ENCODE peak calls at places on chromosome 12, in eight cellular contexts. One of them, this sample, is unnamed.
A peak's percentile ranks its signal among the peaks of the same experiment; 100 is the strongest.

GRCh38 chr12:115584156-115584555 is 693.3 kb downstream of the MED13L start:
- DNase-seq in progenitor cell of endocrine pancreas: no peak
- DNase-seq in ELR: no peak
- DNase-seq in NCI-H748 treated with DMSO at 0.1 percent for 48 hours: no peak
- DNase-seq in COR-L47: no peak
- DNase-seq in epithelial cell of esophagus: peak; percentile 37
- DNase-seq in PC-9: no peak
- DNase-seq in stimulated activated CD4-positive, alpha-beta T cell treated with anti-CD3 and anti-CD28 coated beads, Interleukin-1b, Interleukin-23, amount 100 ng/mL, for 1 hour: no peak
- DNase-seq in this sample: no peak

GRCh38 chr12:131138638-131139362 is 185.1 kb downstream of the ADGRD1 start:
- DNase-seq in stimulated activated CD4-positive, alpha-beta T cell treated with anti-CD3 and anti-CD28 coated beads, Interleukin-1b, Interleukin-23, amount 100 ng/mL, for 1 hour: no peak
- DNase-seq in ELR: no peak
- DNase-seq in NCI-H748 treated with DMSO at 0.1 percent for 48 hours: no peak
- DNase-seq in epithelial cell of esophagus: no peak
- DNase-seq in progenitor cell of endocrine pancreas: no peak
- DNase-seq in PC-9: no peak
- DNase-seq in COR-L47: no peak
- DNase-seq in this sample: no peak

GRCh38 chr12:1422604-1423315 is 171.6 kb downstream of the FBXL14 start:
- DNase-seq in epithelial cell of esophagus: no peak
- DNase-seq in PC-9: no peak
- DNase-seq in ELR: no peak
- DNase-seq in progenitor cell of endocrine pancreas: no peak
- DNase-seq in COR-L47: no peak
- DNase-seq in NCI-H748 treated with DMSO at 0.1 percent for 48 hours: no peak
- DNase-seq in stimulated activated CD4-positive, alpha-beta T cell treated with anti-CD3 and anti-CD28 coated beads, Interleukin-1b, Interleukin-23, amount 100 ng/mL, for 1 hour: no peak
- DNase-seq in this sample: no peak

GRCh38 chr12:114397978-114398881 is 7.7 kb downstream of the TBX5 start:
- DNase-seq in ELR: no peak
- DNase-seq in epithelial cell of esophagus: no peak
- DNase-seq in progenitor cell of endocrine pancreas: no peak
- DNase-seq in stimulated activated CD4-positive, alpha-beta T cell treated with anti-CD3 and anti-CD28 coated beads, Interleukin-1b, Interleukin-23, amount 100 ng/mL, for 1 hour: no peak
- DNase-seq in PC-9: no peak
- DNase-seq in NCI-H748 treated with DMSO at 0.1 percent for 48 hours: no peak
- DNase-seq in COR-L47: no peak
- DNase-seq in this sample: no peak

GRCh38 chr12:106582661-106583577 is at the start of gene RFX4:
- DNase-seq in stimulated activated CD4-positive, alpha-beta T cell treated with anti-CD3 and anti-CD28 coated beads, Interleukin-1b, Interleukin-23, amount 100 ng/mL, for 1 hour: no peak
- DNase-seq in progenitor cell of endocrine pancreas: no peak
- DNase-seq in NCI-H748 treated with DMSO at 0.1 percent for 48 hours: peak; percentile 76
- DNase-seq in ELR: peak; percentile 13
- DNase-seq in epithelial cell of esophagus: no peak
- DNase-seq in COR-L47: peak; percentile 35
- DNase-seq in PC-9: no peak
- DNase-seq in this sample: no peak

GRCh38 chr12:76272292-76272691 is 75.9 kb downstream of the BBS10 start:
- DNase-seq in NCI-H748 treated with DMSO at 0.1 percent for 48 hours: no peak
- DNase-seq in PC-9: no peak
- DNase-seq in epithelial cell of esophagus: no peak
- DNase-seq in progenitor cell of endocrine pancreas: no peak
- DNase-seq in COR-L47: no peak
- DNase-seq in ELR: no peak
- DNase-seq in stimulated activated CD4-positive, alpha-beta T cell treated with anti-CD3 and anti-CD28 coated beads, Interleukin-1b, Interleukin-23, amount 100 ng/mL, for 1 hour: no peak
- DNase-seq in this sample: no peak

GRCh38 chr12:132314516-132315233 is 14.7 kb downstream of the GALNT9 start:
- DNase-seq in stimulated activated CD4-positive, alpha-beta T cell treated with anti-CD3 and anti-CD28 coated beads, Interleukin-1b, Interleukin-23, amount 100 ng/mL, for 1 hour: no peak
- DNase-seq in progenitor cell of endocrine pancreas: no peak
- DNase-seq in ELR: no peak
- DNase-seq in PC-9: no peak
- DNase-seq in NCI-H748 treated with DMSO at 0.1 percent for 48 hours: no peak
- DNase-seq in epithelial cell of esophagus: no peak
- DNase-seq in COR-L47: no peak
- DNase-seq in this sample: no peak

GRCh38 chr12:27635349-27635972 is 60.8 kb upstream of the REP15 start:
- DNase-seq in epithelial cell of esophagus: peak; percentile 70
- DNase-seq in stimulated activated CD4-positive, alpha-beta T cell treated with anti-CD3 and anti-CD28 coated beads, Interleukin-1b, Interleukin-23, amount 100 ng/mL, for 1 hour: no peak
- DNase-seq in progenitor cell of endocrine pancreas: no peak
- DNase-seq in COR-L47: no peak
- DNase-seq in NCI-H748 treated with DMSO at 0.1 percent for 48 hours: peak; percentile 0
- DNase-seq in ELR: peak; percentile 79
- DNase-seq in PC-9: peak; percentile 59
- DNase-seq in this sample: no peak

GRCh38 chr12:105843989-105844768 is 294.6 kb downstream of the NUAK1 start:
- DNase-seq in epithelial cell of esophagus: no peak
- DNase-seq in PC-9: no peak
- DNase-seq in progenitor cell of endocrine pancreas: no peak
- DNase-seq in COR-L47: no peak
- DNase-seq in NCI-H748 treated with DMSO at 0.1 percent for 48 hours: no peak
- DNase-seq in ELR: no peak
- DNase-seq in stimulated activated CD4-positive, alpha-beta T cell treated with anti-CD3 and anti-CD28 coated beads, Interleukin-1b, Interleukin-23, amount 100 ng/mL, for 1 hour: no peak
- DNase-seq in this sample: no peak

GRCh38 chr12:121467638-121468403 is 67.9 kb downstream of the RNF34 start:
- DNase-seq in PC-9: no peak
- DNase-seq in NCI-H748 treated with DMSO at 0.1 percent for 48 hours: no peak
- DNase-seq in COR-L47: no peak
- DNase-seq in stimulated activated CD4-positive, alpha-beta T cell treated with anti-CD3 and anti-CD28 coated beads, Interleukin-1b, Interleukin-23, amount 100 ng/mL, for 1 hour: no peak
- DNase-seq in epithelial cell of esophagus: no peak
- DNase-seq in progenitor cell of endocrine pancreas: peak; percentile 32
- DNase-seq in ELR: peak; percentile 37
- DNase-seq in this sample: peak; percentile 18

GRCh38 chr12:101804409-101804808 is 26.4 kb downstream of the GNPTAB start:
- DNase-seq in PC-9: no peak
- DNase-seq in progenitor cell of endocrine pancreas: no peak
- DNase-seq in epithelial cell of esophagus: no peak
- DNase-seq in NCI-H748 treated with DMSO at 0.1 percent for 48 hours: no peak
- DNase-seq in ELR: no peak
- DNase-seq in COR-L47: no peak
- DNase-seq in stimulated activated CD4-positive, alpha-beta T cell treated with anti-CD3 and anti-CD28 coated beads, Interleukin-1b, Interleukin-23, amount 100 ng/mL, for 1 hour: no peak
- DNase-seq in this sample: no peak

GRCh38 chr12:241266-241665 is 21.4 kb downstream of the SLC6A13 start:
- DNase-seq in ELR: no peak
- DNase-seq in NCI-H748 treated with DMSO at 0.1 percent for 48 hours: no peak
- DNase-seq in PC-9: no peak
- DNase-seq in progenitor cell of endocrine pancreas: no peak
- DNase-seq in epithelial cell of esophagus: no peak
- DNase-seq in stimulated activated CD4-positive, alpha-beta T cell treated with anti-CD3 and anti-CD28 coated beads, Interleukin-1b, Interleukin-23, amount 100 ng/mL, for 1 hour: no peak
- DNase-seq in COR-L47: no peak
- DNase-seq in this sample: no peak

GRCh38 chr12:8508224-8508623 is 5.1 kb upstream of the CLEC4D start:
- DNase-seq in progenitor cell of endocrine pancreas: no peak
- DNase-seq in ELR: no peak
- DNase-seq in epithelial cell of esophagus: no peak
- DNase-seq in stimulated activated CD4-positive, alpha-beta T cell treated with anti-CD3 and anti-CD28 coated beads, Interleukin-1b, Interleukin-23, amount 100 ng/mL, for 1 hour: no peak
- DNase-seq in COR-L47: no peak
- DNase-seq in PC-9: no peak
- DNase-seq in NCI-H748 treated with DMSO at 0.1 percent for 48 hours: no peak
- DNase-seq in this sample: no peak

GRCh38 chr12:124298685-124299410 is 4.0 kb downstream of the RFLNA start:
- DNase-seq in NCI-H748 treated with DMSO at 0.1 percent for 48 hours: no peak
- DNase-seq in epithelial cell of esophagus: no peak
- DNase-seq in progenitor cell of endocrine pancreas: no peak
- DNase-seq in COR-L47: no peak
- DNase-seq in stimulated activated CD4-positive, alpha-beta T cell treated with anti-CD3 and anti-CD28 coated beads, Interleukin-1b, Interleukin-23, amount 100 ng/mL, for 1 hour: no peak
- DNase-seq in ELR: no peak
- DNase-seq in PC-9: no peak
- DNase-seq in this sample: no peak

GRCh38 chr12:79689041-79689476 is 1.7 kb downstream of the PAWR start:
- DNase-seq in PC-9: no peak
- DNase-seq in progenitor cell of endocrine pancreas: no peak
- DNase-seq in ELR: peak; percentile 28
- DNase-seq in COR-L47: no peak
- DNase-seq in stimulated activated CD4-positive, alpha-beta T cell treated with anti-CD3 and anti-CD28 coated beads, Interleukin-1b, Interleukin-23, amount 100 ng/mL, for 1 hour: no peak
- DNase-seq in NCI-H748 treated with DMSO at 0.1 percent for 48 hours: peak; percentile 41
- DNase-seq in epithelial cell of esophagus: no peak
- DNase-seq in this sample: no peak

GRCh38 chr12:108332791-108333382 is 6.2 kb downstream of the CMKLR1 start:
- DNase-seq in epithelial cell of esophagus: no peak
- DNase-seq in ELR: peak; percentile 27
- DNase-seq in progenitor cell of endocrine pancreas: no peak
- DNase-seq in COR-L47: no peak
- DNase-seq in stimulated activated CD4-positive, alpha-beta T cell treated with anti-CD3 and anti-CD28 coated beads, Interleukin-1b, Interleukin-23, amount 100 ng/mL, for 1 hour: no peak
- DNase-seq in PC-9: no peak
- DNase-seq in NCI-H748 treated with DMSO at 0.1 percent for 48 hours: no peak
- DNase-seq in this sample: peak; percentile 53

GRCh38 chr12:47734725-47735480 is 9.6 kb upstream of the ENDOU start:
- DNase-seq in epithelial cell of esophagus: no peak
- DNase-seq in PC-9: no peak
- DNase-seq in ELR: no peak
- DNase-seq in progenitor cell of endocrine pancreas: no peak
- DNase-seq in stimulated activated CD4-positive, alpha-beta T cell treated with anti-CD3 and anti-CD28 coated beads, Interleukin-1b, Interleukin-23, amount 100 ng/mL, for 1 hour: no peak
- DNase-seq in COR-L47: no peak
- DNase-seq in NCI-H748 treated with DMSO at 0.1 percent for 48 hours: no peak
- DNase-seq in this sample: no peak

GRCh38 chr12:54428050-54429013 is 9.3 kb upstream of the ITGA5 start:
- DNase-seq in stimulated activated CD4-positive, alpha-beta T cell treated with anti-CD3 and anti-CD28 coated beads, Interleukin-1b, Interleukin-23, amount 100 ng/mL, for 1 hour: no peak
- DNase-seq in PC-9: no peak
- DNase-seq in ELR: peak; percentile 96
- DNase-seq in NCI-H748 treated with DMSO at 0.1 percent for 48 hours: no peak
- DNase-seq in progenitor cell of endocrine pancreas: no peak
- DNase-seq in epithelial cell of esophagus: peak; percentile 51
- DNase-seq in COR-L47: no peak
- DNase-seq in this sample: no peak

GRCh38 chr12:98618952-98619351 is 25.5 kb downstream of the SLC25A3 start:
- DNase-seq in epithelial cell of esophagus: peak; percentile 19
- DNase-seq in ELR: no peak
- DNase-seq in PC-9: no peak
- DNase-seq in stimulated activated CD4-positive, alpha-beta T cell treated with anti-CD3 and anti-CD28 coated beads, Interleukin-1b, Interleukin-23, amount 100 ng/mL, for 1 hour: no peak
- DNase-seq in progenitor cell of endocrine pancreas: no peak
- DNase-seq in NCI-H748 treated with DMSO at 0.1 percent for 48 hours: no peak
- DNase-seq in COR-L47: no peak
- DNase-seq in this sample: peak; percentile 20

GRCh38 chr12:31315779-31316465 is 10.0 kb downstream of the SINHCAF start:
- DNase-seq in PC-9: no peak
- DNase-seq in COR-L47: no peak
- DNase-seq in stimulated activated CD4-positive, alpha-beta T cell treated with anti-CD3 and anti-CD28 coated beads, Interleukin-1b, Interleukin-23, amount 100 ng/mL, for 1 hour: no peak
- DNase-seq in NCI-H748 treated with DMSO at 0.1 percent for 48 hours: no peak
- DNase-seq in ELR: no peak
- DNase-seq in epithelial cell of esophagus: no peak
- DNase-seq in progenitor cell of endocrine pancreas: no peak
- DNase-seq in this sample: peak; percentile 14

GRCh38 chr12:12336049-12336411 is 14.0 kb downstream of the MANSC1 start:
- DNase-seq in progenitor cell of endocrine pancreas: no peak
- DNase-seq in epithelial cell of esophagus: peak; percentile 78
- DNase-seq in stimulated activated CD4-positive, alpha-beta T cell treated with anti-CD3 and anti-CD28 coated beads, Interleukin-1b, Interleukin-23, amount 100 ng/mL, for 1 hour: no peak
- DNase-seq in NCI-H748 treated with DMSO at 0.1 percent for 48 hours: no peak
- DNase-seq in PC-9: no peak
- DNase-seq in COR-L47: no peak
- DNase-seq in ELR: peak; percentile 40
- DNase-seq in this sample: peak; percentile 93

This sample was measured in trophoblast cell.